ENCODE peak calls at places on chromosomes 12 and 14, in four cellular contexts. J is CD4-positive, alpha-beta memory T cell; Z is HTR-8/SVneo; L is IMR-90. O is an unnamed sample.

GRCh38 chr12:53198470-53199110 is 8.5 kb downstream of the ITGB7 start:
- DNase-seq in L (no peak), J (no peak), Z (no peak), O (no peak)

GRCh38 chr12:68627673-68628319 is 17.1 kb downstream of the RAP1B start:
- DNase-seq in L (no peak), J (no peak), Z (no peak), O (no peak)

GRCh38 chr12:108967869-108968540 is 52.9 kb downstream of the SVOP start:
- DNase-seq in Z (peak), L (no peak), J (no peak), O (peak)

GRCh38 chr12:71411635-71412034 is 28.0 kb upstream of the LGR5 start:
- DNase-seq in Z (no peak), L (no peak), J (no peak), O (no peak)

GRCh38 chr14:20626274-20626673 is 15.2 kb downstream of the OR6S1 start:
- DNase-seq in L (no peak), Z (no peak), J (no peak), O (no peak)

GRCh38 chr12:229441-230191 is 15.7 kb upstream of the SLC6A12 start:
- DNase-seq in L (no peak), J (no peak), Z (no peak), O (no peak)

GRCh38 chr14:31024577-31025334 is 693 bp upstream of the AP4S1 start:
- DNase-seq in J (peak), L (peak), Z (no peak), O (peak)

GRCh38 chr14:21990116-21990515 is 316.5 kb upstream of the OR4E1 start:
- DNase-seq in J (no peak), Z (no peak), L (no peak), O (no peak)

GRCh38 chr14:22008766-22009165 is 335.1 kb upstream of the OR4E1 start:
- DNase-seq in J (no peak), Z (no peak), L (no peak), O (no peak)

GRCh38 chr12:93335603-93336162 is 42.0 kb upstream of the NUDT4 start:
- DNase-seq in Z (no peak), J (no peak), L (no peak), O (no peak)

GRCh38 chr14:57391609-57392195 is 1.3 kb downstream of the NAA30 start:
- DNase-seq in Z (no peak), L (peak), J (no peak), O (peak)

GRCh38 chr14:59483360-59483759 is 848 bp downstream of the L3HYPDH start:
- DNase-seq in Z (peak), L (peak), J (no peak), O (peak)

GRCh38 chr12:32419520-32419960 is 20.2 kb downstream of the FGD4 start:
- DNase-seq in J (no peak), L (peak), Z (no peak), O (peak)

GRCh38 chr12:100020370-100020769 is 35.6 kb upstream of the ANKS1B start:
- DNase-seq in Z (no peak), L (peak), J (no peak), O (no peak)

GRCh38 chr14:58280954-58281787 is 17.2 kb upstream of the ARID4A start:
- DNase-seq in L (peak), J (peak), Z (peak), O (peak)

GRCh38 chr14:68779761-68780323 is 13.0 kb downstream of the ZFP36L1 start:
- DNase-seq in L (peak), J (peak), Z (no peak), O (peak)

GRCh38 chr12:110424237-110424636 is 20.7 kb upstream of the ANAPC7 start:
- DNase-seq in J (no peak), Z (no peak), L (no peak), O (no peak)

GRCh38 chr12:2267624-2268477 is 215.1 kb downstream of the CACNA1C start:
- DNase-seq in Z (peak), J (no peak), L (peak), O (peak)

GRCh38 chr12:89092297-89092696 is 260.0 kb downstream of the DUSP6 start:
- DNase-seq in L (no peak), Z (no peak), J (no peak), O (no peak)

GRCh38 chr12:74537126-74537706 is 419 bp upstream of the ATXN7L3B start:
- DNase-seq in Z (peak), L (peak), J (peak), O (peak)

GRCh38 chr12:6923003-6923732 is 4.6 kb upstream of the ATN1 start:
- DNase-seq in Z (no peak), L (no peak), J (no peak), O (no peak)